ENCODE peak calls at places on chromosomes 6 and 20, in nine cellular contexts. S is stimulated activated CD4-positive, alpha-beta T cell treated with anti-CD3 and anti-CD28 coated beads, Interleukin-15, amount 100 ng/mL, for 24 hours; V is B cell; F is mucosa of gallbladder; R is NCI-H2081 treated with DMSO at 0.1 percent for 48 hours; E is activated naive CD8-positive, alpha-beta T cell treated with anti-CD3 and anti-CD28 coated beads for 36 hours; H is HS-5; P is activated gamma-delta T cell treated with Interleukin-2 at 50 U/mL for 16 hours; U is BJ. A is an unnamed sample.

GRCh38 chr20:53782612-53783246 is 189.1 kb upstream of the ZNF217 start:
- DNase-seq in S (no peak), V (no peak), F (no peak), R (no peak), E (no peak), H (no peak), P (no peak), U (no peak), A (no peak)

GRCh38 chr6:125944434-125944816 is 12.1 kb upstream of the HINT3 start:
- DNase-seq in S (no peak), V (no peak), F (peak), R (no peak), E (no peak), H (no peak), P (no peak), U (no peak), A (peak)

GRCh38 chr20:7772376-7772775 is 167.9 kb downstream of the HAO1 start:
- DNase-seq in S (no peak), V (no peak), F (no peak), R (no peak), E (no peak), H (no peak), P (no peak), U (no peak), A (no peak)

GRCh38 chr6:155872961-155873360 is 417.3 kb upstream of the NOX3 start:
- DNase-seq in S (no peak), V (no peak), F (no peak), R (no peak), E (no peak), H (no peak), P (no peak), U (no peak), A (no peak)

GRCh38 chr6:120938876-120939231 is 395.4 kb downstream of the TBC1D32 start:
- DNase-seq in S (no peak), V (peak), F (no peak), R (no peak), E (no peak), H (no peak), P (no peak), U (no peak), A (no peak)

GRCh38 chr6:43181942-43182860 is at the start of gene CUL9:
- DNase-seq in S (peak), V (peak), F (peak), R (no peak), E (peak), H (no peak), P (peak), U (no peak), A (peak)

GRCh38 chr6:84466521-84466920 is 239.1 kb upstream of the CEP162 start:
- DNase-seq in S (no peak), V (no peak), F (peak), R (no peak), E (no peak), H (no peak), P (no peak), U (peak), A (no peak)

GRCh38 chr6:14088600-14089168 is 28.9 kb upstream of the CD83 start:
- DNase-seq in S (no peak), V (no peak), F (no peak), R (no peak), E (no peak), H (no peak), P (no peak), U (no peak), A (no peak)

GRCh38 chr6:72890671-72891070 is 268.8 kb downstream of the KCNQ5 start:
- DNase-seq in S (no peak), V (no peak), F (no peak), R (no peak), E (no peak), H (peak), P (no peak), U (no peak), A (no peak)

GRCh38 chr6:157762636-157763035 is 60.4 kb upstream of the SNX9 start:
- DNase-seq in S (no peak), V (peak), F (no peak), R (no peak), E (no peak), H (no peak), P (no peak), U (no peak), A (no peak)

GRCh38 chr6:89976141-89977020 is 82.1 kb downstream of the GJA10 start:
- DNase-seq in S (no peak), V (no peak), F (no peak), R (no peak), E (no peak), H (no peak), P (no peak), U (no peak), A (no peak)

GRCh38 chr20:25484911-25485511 is 77.5 kb downstream of the GINS1 start:
- DNase-seq in S (no peak), V (no peak), F (no peak), R (no peak), E (no peak), H (no peak), P (no peak), U (no peak), A (no peak)

GRCh38 chr20:62900692-62901584 is 25.4 kb downstream of the DIDO1 start:
- DNase-seq in S (no peak), V (no peak), F (peak), R (no peak), E (no peak), H (no peak), P (no peak), U (no peak), A (no peak)

GRCh38 chr6:4162345-4162744 is 27.0 kb upstream of the ECI2 start:
- DNase-seq in S (no peak), V (no peak), F (no peak), R (no peak), E (no peak), H (no peak), P (no peak), U (no peak), A (no peak)

GRCh38 chr6:54299542-54300269 is 8.5 kb upstream of the TINAG start:
- DNase-seq in S (no peak), V (no peak), F (no peak), R (no peak), E (no peak), H (peak), P (no peak), U (peak), A (no peak)

GRCh38 chr20:2387180-2387577 is 6.5 kb downstream of the TGM6 start:
- DNase-seq in S (peak), V (no peak), F (no peak), R (no peak), E (peak), H (no peak), P (no peak), U (no peak), A (no peak)

GRCh38 chr6:42226251-42227143 is 8.8 kb upstream of the MRPS10 start:
- DNase-seq in S (no peak), V (no peak), F (no peak), R (no peak), E (no peak), H (peak), P (no peak), U (peak), A (no peak)

GRCh38 chr20:3000852-3001523 is 42.4 kb upstream of the GNRH2 start:
- DNase-seq in S (no peak), V (no peak), F (no peak), R (no peak), E (no peak), H (peak), P (no peak), U (no peak), A (no peak)

GRCh38 chr20:59403261-59403961 is 103.0 kb downstream of the EDN3 start:
- DNase-seq in S (peak), V (peak), F (peak), R (no peak), E (peak), H (no peak), P (peak), U (no peak), A (no peak)

GRCh38 chr20:58402305-58402704 is 13.3 kb downstream of the VAPB start:
- DNase-seq in S (peak), V (no peak), F (no peak), R (no peak), E (no peak), H (no peak), P (no peak), U (no peak), A (no peak)

GRCh38 chr20:23691675-23692074 is 2.8 kb upstream of the CST4 start:
- DNase-seq in S (no peak), V (no peak), F (no peak), R (no peak), E (no peak), H (no peak), P (no peak), U (no peak), A (no peak)

GRCh38 chr6:6766230-6766905 is 177.8 kb downstream of the LY86 start:
- DNase-seq in S (no peak), V (no peak), F (no peak), R (no peak), E (no peak), H (no peak), P (no peak), U (no peak), A (peak)

GRCh38 chr20:34940126-34940525 is 15.5 kb downstream of the GSS start:
- DNase-seq in S (no peak), V (no peak), F (no peak), R (no peak), E (no peak), H (no peak), P (no peak), U (no peak), A (no peak)

GRCh38 chr6:7201732-7202541 is 94.2 kb downstream of the RREB1 start:
- DNase-seq in S (peak), V (peak), F (peak), R (no peak), E (no peak), H (no peak), P (no peak), U (no peak), A (no peak)

GRCh38 chr6:5892669-5893068 is 114.1 kb downstream of the NRN1 start:
- DNase-seq in S (no peak), V (no peak), F (no peak), R (no peak), E (no peak), H (no peak), P (no peak), U (no peak), A (no peak)

GRCh38 chr6:90446164-90446563 is 140.7 kb downstream of the MAP3K7 start:
- DNase-seq in S (no peak), V (no peak), F (no peak), R (no peak), E (no peak), H (no peak), P (no peak), U (no peak), A (no peak)

A was measured in left lobe of liver.